ENCODE peak calls at places on chromosomes 3 and 15, in eight cellular contexts. Z is brain microvascular endothelial cell, U is endothelial cell, H is putamen, C is GM13977, T is amniotic stem cell, G is SJSA1, D is IMR-90. V is an unnamed sample.
A peak's percentile ranks its signal among the peaks of the same experiment; 100 is the strongest.

GRCh38 chr15:79682285-79682684 is 214.5 kb downstream of the MTHFS start:
- DNase-seq in Z (peak; percentile 89), U (no peak), H (peak; percentile 5), C (no peak), T (peak; percentile 39), G (peak; percentile 31), D (peak; percentile 79), V (peak; percentile 75)

GRCh38 chr3:122391674-122392446 is 7.9 kb downstream of the FAM162A start:
- DNase-seq in Z (no peak), U (no peak), H (no peak), C (no peak), T (no peak), G (no peak), D (peak; percentile 5), V (no peak)

GRCh38 chr15:36175781-36176211 is 403.6 kb upstream of the CDIN1 start:
- DNase-seq in Z (no peak), U (no peak), H (peak; percentile 93), C (no peak), T (no peak), G (no peak), D (no peak), V (no peak)

GRCh38 chr15:53759333-53759975 is at the start of gene WDR72:
- DNase-seq in Z (no peak), U (peak; percentile 5), H (no peak), C (no peak), T (no peak), G (no peak), D (no peak), V (no peak)

GRCh38 chr3:151796105-151796705 is 17.7 kb upstream of the AADAC start:
- DNase-seq in Z (no peak), U (no peak), H (no peak), C (no peak), T (no peak), G (no peak), D (peak; percentile 39), V (no peak)

GRCh38 chr3:100548053-100548452 is 55.6 kb downstream of the TMEM45A start:
- DNase-seq in Z (no peak), U (no peak), H (no peak), C (no peak), T (no peak), G (no peak), D (no peak), V (no peak)

GRCh38 chr3:70539908-70540307 is 227.5 kb upstream of the MDFIC2 start:
- DNase-seq in Z (no peak), U (no peak), H (no peak), C (no peak), T (no peak), G (no peak), D (no peak), V (no peak)

GRCh38 chr3:166013073-166013679 is 176.0 kb upstream of the BCHE start:
- DNase-seq in Z (peak; percentile 49), U (peak; percentile 41), H (no peak), C (peak; percentile 5), T (no peak), G (no peak), D (peak; percentile 37), V (peak; percentile 64)

GRCh38 chr3:135050536-135050935 is 255.5 kb downstream of the EPHB1 start:
- DNase-seq in Z (no peak), U (no peak), H (no peak), C (no peak), T (no peak), G (no peak), D (no peak), V (no peak)

GRCh38 chr3:36957862-36958686 is 13.2 kb upstream of the TRANK1 start:
- DNase-seq in Z (peak; percentile 75), U (no peak), H (no peak), C (no peak), T (peak; percentile 38), G (peak; percentile 55), D (peak; percentile 93), V (peak; percentile 46)

GRCh38 chr3:56389213-56389830 is 78.9 kb downstream of the ERC2 start:
- DNase-seq in Z (no peak), U (no peak), H (no peak), C (no peak), T (no peak), G (no peak), D (no peak), V (no peak)

GRCh38 chr3:197013989-197014388 is 15.6 kb downstream of the MELTF start:
- DNase-seq in Z (no peak), U (no peak), H (no peak), C (no peak), T (no peak), G (no peak), D (no peak), V (no peak)

GRCh38 chr15:27492021-27492621 is 521.1 kb downstream of the GABRG3 start:
- DNase-seq in Z (no peak), U (no peak), H (peak; percentile 85), C (no peak), T (no peak), G (no peak), D (peak; percentile 1), V (peak; percentile 89)

GRCh38 chr3:187352581-187353575 is 15.3 kb upstream of the RTP4 start:
- DNase-seq in Z (peak; percentile 22), U (no peak), H (no peak), C (no peak), T (no peak), G (no peak), D (peak; percentile 7), V (peak; percentile 5)

GRCh38 chr3:60588806-60589205 is 662.4 kb downstream of the FHIT start:
- DNase-seq in Z (peak; percentile 39), U (no peak), H (peak; percentile 27), C (no peak), T (no peak), G (peak; percentile 28), D (peak; percentile 85), V (peak; percentile 61)

GRCh38 chr3:5058463-5058862 is 63.6 kb upstream of the ARL8B start:
- DNase-seq in Z (peak; percentile 33), U (no peak), H (no peak), C (no peak), T (no peak), G (no peak), D (peak; percentile 40), V (peak; percentile 72)

GRCh38 chr3:52062499-52062898 is 6.1 kb upstream of the DUSP7 start:
- DNase-seq in Z (peak; percentile 77), U (no peak), H (no peak), C (peak; percentile 56), T (peak; percentile 41), G (peak; percentile 44), D (peak; percentile 90), V (peak; percentile 91)

GRCh38 chr3:12287727-12288465 is 974 bp upstream of the PPARG start:
- DNase-seq in Z (no peak), U (peak; percentile 54), H (no peak), C (peak; percentile 38), T (no peak), G (no peak), D (no peak), V (no peak)

V was measured in astrocyte of the spinal cord.